ENCODE peak calls at places on chromosomes 5 and 9, in ten cellular contexts. U, N, J, O, T, D, W, K, L and M are unnamed samples.

GRCh38 chr5:10757043-10757442 is 4.0 kb downstream of the DAP start:
- DNase-seq in U (no peak), N (no peak), J (no peak), O (peak; percentile 17), T (no peak), D (no peak), W (no peak), K (no peak), L (no peak), M (no peak)

GRCh38 chr9:127754761-127755557 is 19.9 kb upstream of the TOR2A start:
- DNase-seq in U (no peak), N (no peak), J (peak; percentile 79), O (no peak), T (no peak), D (no peak), W (no peak), K (no peak), L (no peak), M (no peak)

GRCh38 chr5:96312383-96312782 is 120.7 kb downstream of the PCSK1 start:
- DNase-seq in U (no peak), N (peak; percentile 21), J (no peak), O (no peak), T (no peak), D (no peak), W (no peak), K (no peak), L (no peak), M (no peak)

GRCh38 chr5:121867403-121867802 is 15.7 kb downstream of the FTMT start:
- DNase-seq in U (no peak), N (no peak), J (no peak), O (no peak), T (no peak), D (no peak), W (no peak), K (no peak), L (no peak), M (no peak)

GRCh38 chr5:126351138-126351537 is 72.1 kb upstream of the GRAMD2B start:
- DNase-seq in U (no peak), N (no peak), J (no peak), O (peak; percentile 72), T (no peak), D (no peak), W (no peak), K (no peak), L (no peak), M (no peak)

GRCh38 chr9:99092643-99093491 is 12.0 kb upstream of the TGFBR1 start:
- DNase-seq in U (peak; percentile 94), N (no peak), J (no peak), O (no peak), T (no peak), D (no peak), W (no peak), K (no peak), L (no peak), M (no peak)

GRCh38 chr5:167754501-167754941 is 536.9 kb upstream of the WWC1 start:
- DNase-seq in U (no peak), N (no peak), J (no peak), O (no peak), T (no peak), D (peak; percentile 44), W (no peak), K (no peak), L (no peak), M (no peak)

GRCh38 chr5:126490167-126490937 is 67.1 kb downstream of the GRAMD2B start:
- DNase-seq in U (no peak), N (no peak), J (no peak), O (peak; percentile 66), T (no peak), D (no peak), W (no peak), K (no peak), L (no peak), M (no peak)

GRCh38 chr5:125657936-125658335 is 765.3 kb upstream of the GRAMD2B start:
- DNase-seq in U (no peak), N (no peak), J (no peak), O (no peak), T (no peak), D (no peak), W (no peak), K (no peak), L (no peak), M (no peak)

GRCh38 chr9:134054891-134055811 is 12.7 kb downstream of the BRD3 start:
- DNase-seq in U (no peak), N (no peak), J (no peak), O (no peak), T (no peak), D (no peak), W (no peak), K (peak; percentile 84), L (no peak), M (no peak)

GRCh38 chr9:137241490-137242328 is 622 bp downstream of the TUBB4B start:
- DNase-seq in U (peak; percentile 69), N (peak; percentile 58), J (no peak), O (peak; percentile 37), T (peak; percentile 48), D (no peak), W (peak; percentile 60), K (no peak), L (no peak), M (no peak)